ENCODE peak calls at places on chromosomes 13 and 19, in five cellular contexts. One of them, this sample, is unnamed.

GRCh38 chr19:8577247-8577646 is at the start of gene MYO1F:
- DNase-seq in upper lobe of right lung: peak; percentile 83
- DNase-seq in body of pancreas: peak; percentile 24
- DNase-seq in K562: peak; percentile 58
- DNase-seq in Panc1: no peak
- DNase-seq in this sample: peak; percentile 55

GRCh38 chr19:17243854-17244617 is 1.7 kb downstream of the NR2F6 start:
- DNase-seq in K562: peak; percentile 81
- DNase-seq in body of pancreas: peak; percentile 70
- DNase-seq in Panc1: no peak
- DNase-seq in upper lobe of right lung: peak; percentile 80
- DNase-seq in this sample: peak; percentile 86

GRCh38 chr13:27289016-27289665 is 18.5 kb downstream of the RASL11A start:
- DNase-seq in K562: no peak
- DNase-seq in upper lobe of right lung: no peak
- DNase-seq in body of pancreas: no peak
- DNase-seq in Panc1: no peak
- DNase-seq in this sample: no peak

GRCh38 chr19:35883920-35884319 is 15.5 kb downstream of the APLP1 start:
- DNase-seq in body of pancreas: no peak
- DNase-seq in Panc1: no peak
- DNase-seq in upper lobe of right lung: no peak
- DNase-seq in K562: no peak
- DNase-seq in this sample: no peak

GRCh38 chr19:50835103-50835784 is 1.9 kb upstream of the KLK15 start:
- DNase-seq in upper lobe of right lung: no peak
- DNase-seq in body of pancreas: peak; percentile 56
- DNase-seq in K562: no peak
- DNase-seq in Panc1: no peak
- DNase-seq in this sample: peak; percentile 73

GRCh38 chr19:5324947-5325346 is 15.7 kb downstream of the PTPRS start:
- DNase-seq in Panc1: no peak
- DNase-seq in body of pancreas: no peak
- DNase-seq in upper lobe of right lung: no peak
- DNase-seq in K562: no peak
- DNase-seq in this sample: no peak

GRCh38 chr19:12828494-12828893 is 5.9 kb downstream of the RTBDN start:
- DNase-seq in upper lobe of right lung: no peak
- DNase-seq in K562: peak; percentile 74
- DNase-seq in body of pancreas: peak; percentile 65
- DNase-seq in Panc1: no peak
- DNase-seq in this sample: peak; percentile 91

GRCh38 chr13:73740681-73741080 is 393.5 kb downstream of the KLF12 start:
- DNase-seq in K562: no peak
- DNase-seq in body of pancreas: no peak
- DNase-seq in upper lobe of right lung: no peak
- DNase-seq in Panc1: no peak
- DNase-seq in this sample: no peak

GRCh38 chr13:99922631-99923404 is 48.7 kb downstream of the ZIC5 start:
- DNase-seq in body of pancreas: no peak
- DNase-seq in K562: no peak
- DNase-seq in upper lobe of right lung: no peak
- DNase-seq in Panc1: no peak
- DNase-seq in this sample: no peak

GRCh38 chr19:5850189-5850588 is 1.1 kb downstream of the FUT3 start:
- DNase-seq in upper lobe of right lung: no peak
- DNase-seq in Panc1: no peak
- DNase-seq in K562: no peak
- DNase-seq in body of pancreas: no peak
- DNase-seq in this sample: no peak

GRCh38 chr19:49613374-49613773 is 22.4 kb downstream of the PRR12 start:
- DNase-seq in Panc1: no peak
- DNase-seq in body of pancreas: no peak
- DNase-seq in upper lobe of right lung: no peak
- DNase-seq in K562: no peak
- DNase-seq in this sample: peak; percentile 33

GRCh38 chr13:110368408-110368807 is 61.3 kb downstream of the COL4A2 start:
- DNase-seq in body of pancreas: no peak
- DNase-seq in Panc1: no peak
- DNase-seq in upper lobe of right lung: no peak
- DNase-seq in K562: no peak
- DNase-seq in this sample: no peak

GRCh38 chr19:20247016-20247683 is 80.1 kb downstream of the ZNF486 start:
- DNase-seq in Panc1: peak; percentile 5
- DNase-seq in body of pancreas: peak; percentile 59
- DNase-seq in K562: no peak
- DNase-seq in upper lobe of right lung: peak; percentile 66
- DNase-seq in this sample: peak; percentile 24

GRCh38 chr13:19567820-19568534 is 6.6 kb upstream of the TPTE2 start:
- DNase-seq in body of pancreas: no peak
- DNase-seq in upper lobe of right lung: no peak
- DNase-seq in Panc1: no peak
- DNase-seq in K562: no peak
- DNase-seq in this sample: no peak

DNA sequence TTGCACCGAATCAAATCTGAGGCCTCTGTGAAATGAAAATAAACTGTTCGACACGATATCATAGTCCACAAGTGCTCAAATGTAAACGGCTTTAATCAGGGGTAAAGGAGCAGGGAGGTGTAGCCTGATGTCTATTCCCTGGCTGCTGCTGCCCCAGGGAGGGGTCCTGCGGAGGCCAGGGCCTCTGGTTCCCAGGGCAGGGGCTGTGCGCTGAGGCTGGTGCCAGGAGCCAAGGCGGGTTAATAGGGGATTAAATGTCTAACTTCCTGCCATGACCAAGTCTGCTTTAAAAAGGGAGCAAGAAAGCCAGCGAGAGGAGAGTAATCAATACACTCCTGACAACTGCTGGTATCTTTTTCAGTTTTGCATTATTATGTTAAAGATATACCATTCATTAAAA is 59.4 kb downstream of the ZNF536 start:
- DNase-seq in upper lobe of right lung: no peak
- DNase-seq in body of pancreas: no peak
- DNase-seq in K562: no peak
- DNase-seq in Panc1: no peak
- DNase-seq in this sample: no peak
- H3K4me3 ChIP-seq in upper lobe of right lung: no peak overlapping the region
- H3K4me3 ChIP-seq in body of pancreas: no peak overlapping the region
- H3K4me3 ChIP-seq in K562: no peak overlapping the region
- H3K4me3 ChIP-seq in Panc1: no peak overlapping the region
- H3K4me3 ChIP-seq in this sample: no peak overlapping the region

GRCh38 chr19:10519421-10519820 is 2.2 kb upstream of the S1PR5 start:
- DNase-seq in Panc1: no peak
- DNase-seq in K562: no peak
- DNase-seq in body of pancreas: no peak
- DNase-seq in upper lobe of right lung: no peak
- DNase-seq in this sample: no peak
- H3K27me3 ChIP-seq in Panc1: no peaks in the 10 kb centered on the region
- H3K27me3 ChIP-seq in K562: no peaks in the 10 kb centered on the region
- H3K27me3 ChIP-seq in body of pancreas: no peaks in the 10 kb centered on the region
- H3K27me3 ChIP-seq in upper lobe of right lung: peaks cover 60% of the 10 kb centered on the region
- H3K27me3 ChIP-seq in this sample: peaks cover 34% of the 10 kb centered on the region

GRCh38 chr19:56538254-56538760 is 441 bp upstream of the ZFP28 start:
- DNase-seq in K562: no peak
- DNase-seq in upper lobe of right lung: peak; percentile 96
- DNase-seq in body of pancreas: peak; percentile 93
- DNase-seq in Panc1: no peak
- DNase-seq in this sample: peak; percentile 12

GRCh38 chr19:56538761-56539263 is at the start of gene ZFP28:
- DNase-seq in upper lobe of right lung: peak; percentile 90
- DNase-seq in Panc1: no peak
- DNase-seq in body of pancreas: no peak
- DNase-seq in K562: no peak
- DNase-seq in this sample: peak; percentile 19

GRCh38 chr19:56547535-56547934 is 8.8 kb downstream of the ZFP28 start:
- DNase-seq in body of pancreas: no peak
- DNase-seq in Panc1: no peak
- DNase-seq in upper lobe of right lung: no peak
- DNase-seq in K562: peak; percentile 31
- DNase-seq in this sample: peak; percentile 26

GRCh38 chr19:56543776-56544175 is 5.0 kb downstream of the ZFP28 start:
- DNase-seq in K562: no peak
- DNase-seq in Panc1: no peak
- DNase-seq in body of pancreas: no peak
- DNase-seq in upper lobe of right lung: no peak
- DNase-seq in this sample: no peak
- H3K36me3 ChIP-seq in K562: no peaks in the 10 kb centered on the region
- H3K36me3 ChIP-seq in Panc1: no peaks in the 10 kb centered on the region
- H3K36me3 ChIP-seq in body of pancreas: peaks cover 5% of the 10 kb centered on the region
- H3K36me3 ChIP-seq in upper lobe of right lung: peaks cover 16% of the 10 kb centered on the region
- H3K36me3 ChIP-seq in this sample: no peaks in the 10 kb centered on the region

GRCh38 chr19:1700733-1701663 is 48.6 kb upstream of the TCF3 start:
- DNase-seq in upper lobe of right lung: no peak
- DNase-seq in K562: no peak
- DNase-seq in body of pancreas: no peak
- DNase-seq in Panc1: no peak
- DNase-seq in this sample: peak; percentile 43

GRCh38 chr19:1699386-1699785 is 47.0 kb upstream of the TCF3 start:
- DNase-seq in upper lobe of right lung: no peak
- DNase-seq in K562: no peak
- DNase-seq in body of pancreas: no peak
- DNase-seq in Panc1: no peak
- DNase-seq in this sample: peak; percentile 44

GRCh38 chr19:1704339-1704738 is 49.0 kb upstream of the ONECUT3 start:
- DNase-seq in upper lobe of right lung: no peak
- DNase-seq in K562: no peak
- DNase-seq in body of pancreas: no peak
- DNase-seq in Panc1: no peak
- DNase-seq in this sample: no peak

GRCh38 chr19:1698636-1699035 is 46.2 kb upstream of the TCF3 start:
- DNase-seq in K562: no peak
- DNase-seq in body of pancreas: no peak
- DNase-seq in Panc1: no peak
- DNase-seq in upper lobe of right lung: no peak
- DNase-seq in this sample: peak; percentile 32

DNA sequence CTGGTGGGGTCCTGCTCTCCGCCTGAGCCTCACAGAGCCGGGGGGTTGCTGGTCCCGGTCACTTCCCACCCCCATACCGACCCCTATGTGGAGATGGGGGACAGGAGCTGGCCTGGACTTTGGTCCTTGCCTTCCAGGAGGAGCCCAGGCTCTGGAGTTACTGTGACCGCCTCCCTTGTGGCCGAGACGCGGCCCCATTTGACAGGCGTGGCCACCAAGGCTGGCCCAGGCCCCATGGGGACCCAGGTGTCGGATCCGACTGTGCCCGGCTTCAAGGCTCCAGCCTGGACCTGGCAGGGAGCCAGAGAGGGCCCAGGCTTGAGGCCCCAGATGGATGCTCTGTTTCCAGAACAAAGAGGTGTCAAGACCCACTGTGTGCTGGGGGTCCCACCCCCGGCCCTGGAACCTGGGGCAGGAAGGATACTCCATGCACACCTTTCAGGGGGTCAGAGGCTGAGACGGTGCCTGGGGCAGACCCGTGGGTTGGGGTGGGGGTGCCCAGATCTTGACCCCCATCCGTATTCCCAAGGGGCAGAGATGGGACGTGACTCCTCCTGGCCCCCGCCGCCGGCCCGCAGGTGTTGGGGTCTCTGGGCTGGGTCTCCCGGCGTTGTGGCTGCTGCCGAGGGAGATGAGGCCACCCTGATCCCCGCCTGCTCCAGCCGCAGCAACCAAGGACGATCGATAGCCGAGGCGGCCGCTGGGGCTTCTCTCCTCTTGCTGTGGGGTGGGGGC is 47.8 kb upstream of the TCF3 start:
- DNase-seq in upper lobe of right lung: no peak
- DNase-seq in body of pancreas: no peak
- DNase-seq in Panc1: no peak
- DNase-seq in K562: no peak
- DNase-seq in this sample: peak; percentile 62
- H3K4me3 ChIP-seq in upper lobe of right lung: no peak overlapping the region
- H3K4me3 ChIP-seq in body of pancreas: no peak overlapping the region
- H3K4me3 ChIP-seq in Panc1: no peak overlapping the region
- H3K4me3 ChIP-seq in K562: no peak overlapping the region
- H3K4me3 ChIP-seq in this sample: no peak overlapping the region

DNA sequence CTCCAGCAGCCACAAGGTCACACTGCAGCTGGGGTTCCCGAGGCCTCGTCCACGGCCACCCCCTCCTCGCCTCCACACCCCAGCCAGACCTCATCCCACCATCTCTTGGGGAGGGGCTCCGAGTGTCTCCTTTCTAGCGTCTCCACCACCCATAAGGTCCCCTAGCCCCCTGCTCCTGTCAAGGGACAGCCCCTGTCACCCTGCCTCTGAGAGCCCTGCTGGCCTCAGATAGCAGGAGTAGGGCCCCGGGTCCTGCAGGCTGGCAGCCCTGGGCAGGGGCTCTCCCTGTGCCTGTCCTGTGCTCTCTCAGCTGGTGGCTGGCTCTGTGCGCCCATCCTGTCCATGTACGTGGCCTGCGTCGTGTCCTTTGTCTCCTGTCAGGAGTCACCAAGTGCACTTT is 17.0 kb downstream of the COMP start:
- DNase-seq in upper lobe of right lung: no peak
- DNase-seq in Panc1: no peak
- DNase-seq in K562: no peak
- DNase-seq in body of pancreas: no peak
- DNase-seq in this sample: no peak
- H3K27me3 ChIP-seq in upper lobe of right lung: no peaks in the 10 kb centered on the region
- H3K27me3 ChIP-seq in Panc1: no peaks in the 10 kb centered on the region
- H3K27me3 ChIP-seq in K562: peaks cover 18% of the 10 kb centered on the region
- H3K27me3 ChIP-seq in body of pancreas: no peaks in the 10 kb centered on the region
- H3K27me3 ChIP-seq in this sample: peaks cover 46% of the 10 kb centered on the region

GRCh38 chr19:7445104-7445503 is 43.7 kb downstream of the PEX11G start:
- DNase-seq in Panc1: no peak
- DNase-seq in upper lobe of right lung: no peak
- DNase-seq in K562: no peak
- DNase-seq in body of pancreas: no peak
- DNase-seq in this sample: no peak
- H3K36me3 ChIP-seq in Panc1: no peaks in the 10 kb centered on the region
- H3K36me3 ChIP-seq in upper lobe of right lung: peaks cover 92% of the 10 kb centered on the region
- H3K36me3 ChIP-seq in K562: peaks cover 36% of the 10 kb centered on the region
- H3K36me3 ChIP-seq in body of pancreas: peaks cover 35% of the 10 kb centered on the region
- H3K36me3 ChIP-seq in this sample: peaks cover 9% of the 10 kb centered on the region

GRCh38 chr19:39533003-39533512 is 406 bp upstream of the EID2B start:
- DNase-seq in upper lobe of right lung: no peak
- DNase-seq in body of pancreas: no peak
- DNase-seq in K562: no peak
- DNase-seq in Panc1: no peak
- DNase-seq in this sample: no peak

GRCh38 chr19:39533791-39534190 is 1.1 kb upstream of the EID2B start:
- DNase-seq in upper lobe of right lung: no peak
- DNase-seq in K562: no peak
- DNase-seq in body of pancreas: no peak
- DNase-seq in Panc1: no peak
- DNase-seq in this sample: no peak

GRCh38 chr19:39532233-39533002 is at the start of gene EID2B:
- DNase-seq in Panc1: peak; percentile 100
- DNase-seq in K562: peak; percentile 97
- DNase-seq in body of pancreas: peak; percentile 97
- DNase-seq in upper lobe of right lung: peak; percentile 98
- DNase-seq in this sample: peak; percentile 95

GRCh38 chr19:39531834-39532232 is 819 bp downstream of the EID2B start:
- DNase-seq in body of pancreas: no peak
- DNase-seq in Panc1: no peak
- DNase-seq in upper lobe of right lung: no peak
- DNase-seq in K562: peak; percentile 39
- DNase-seq in this sample: no peak
- H3K4me3 ChIP-seq in body of pancreas: peak overlapping the region; percentile 97
- H3K4me3 ChIP-seq in Panc1: peak overlapping the region; percentile 56
- H3K4me3 ChIP-seq in upper lobe of right lung: peak overlapping the region; percentile 97
- H3K4me3 ChIP-seq in K562: peak overlapping the region; percentile 72
- H3K4me3 ChIP-seq in this sample: peak overlapping the region; percentile 91